ENCODE peak calls at places on chromosomes 3 and 15, in seven cellular contexts. W, E, N, J, M, V and G are unnamed samples.

GRCh38 chr15:66673410-66674322 is 28.4 kb upstream of the SMAD6 start:
- DNase-seq in W (no peak), E (no peak), N (no peak), J (peak), M (no peak), V (peak), G (no peak)

GRCh38 chr3:159252772-159253384 is 451.0 kb downstream of the MFSD1 start:
- DNase-seq in W (no peak), E (peak), N (peak), J (peak), M (peak), V (no peak), G (no peak)

GRCh38 chr3:45864760-45865567 is 21.4 kb upstream of the CCR9 start:
- DNase-seq in W (no peak), E (peak), N (no peak), J (no peak), M (no peak), V (no peak), G (no peak)

GRCh38 chr3:140360332-140360731 is 317.5 kb upstream of the TRIM42 start:
- DNase-seq in W (no peak), E (no peak), N (no peak), J (no peak), M (no peak), V (no peak), G (no peak)

GRCh38 chr3:16474920-16475319 is 38.6 kb downstream of the RFTN1 start:
- DNase-seq in W (no peak), E (no peak), N (no peak), J (no peak), M (no peak), V (no peak), G (no peak)

GRCh38 chr3:106399773-106400172 is 531.0 kb upstream of the CBLB start:
- DNase-seq in W (no peak), E (no peak), N (no peak), J (no peak), M (no peak), V (no peak), G (no peak)

GRCh38 chr3:31050296-31050695 is 155.8 kb upstream of the GADL1 start:
- DNase-seq in W (no peak), E (no peak), N (no peak), J (no peak), M (no peak), V (no peak), G (no peak)

GRCh38 chr15:65212097-65212496 is 824 bp upstream of the CILP start:
- DNase-seq in W (peak), E (no peak), N (peak), J (peak), M (peak), V (peak), G (peak)

GRCh38 chr3:128426128-128426921 is 40.4 kb downstream of the DNAJB8 start:
- DNase-seq in W (peak), E (no peak), N (peak), J (peak), M (peak), V (peak), G (peak)

GRCh38 chr3:120114981-120115380 is 20.7 kb upstream of the GSK3B start:
- DNase-seq in W (no peak), E (no peak), N (no peak), J (no peak), M (no peak), V (no peak), G (no peak)

GRCh38 chr15:77025066-77025435 is 30.1 kb downstream of the PSTPIP1 start:
- DNase-seq in W (peak), E (no peak), N (no peak), J (no peak), M (no peak), V (no peak), G (peak)
- TF ChIP-seq TAF1 in W (no peak), E (no peak), N (no peak), J (no peak), M (no peak), V (no peak), G (no peak)

GRCh38 chr3:171801738-171802600 is 8.3 kb downstream of the PLD1 start:
- DNase-seq in W (no peak), E (peak), N (no peak), J (no peak), M (no peak), V (no peak), G (no peak)
- TF ChIP-seq POLR2AphosphoS5 in W (no peak), E (no peak), N (no peak), J (no peak), M (no peak), V (no peak), G (no peak)

GRCh38 chr15:86691091-86691490 is 611.4 kb downstream of the AGBL1 start:
- DNase-seq in W (no peak), E (no peak), N (no peak), J (no peak), M (no peak), V (no peak), G (no peak)
- TF ChIP-seq TAF1 in W (no peak), E (no peak), N (no peak), J (no peak), M (no peak), V (no peak), G (no peak)

GRCh38 chr3:23202203-23202920 is 765 bp upstream of the UBE2E2 start:
- DNase-seq in W (no peak), E (no peak), N (no peak), J (no peak), M (no peak), V (peak), G (no peak)
- TF ChIP-seq POLR2AphosphoS5 in W (no peak), E (no peak), N (no peak), J (no peak), M (no peak), V (no peak), G (no peak)